ENCODE peak calls at places on chromosomes 6 and 20, in four cellular contexts. N, Q, P and B are unnamed samples.

GRCh38 chr6:37488464-37488863 is 11.2 kb downstream of the CCDC167 start:
- DNase-seq in P (no peak), Q (no peak), N (no peak), B (no peak)

GRCh38 chr6:37155394-37156312 is 14.3 kb upstream of the PIM1 start:
- DNase-seq in Q (no peak), N (no peak), P (peak), B (no peak)

GRCh38 chr6:32609391-32609730 is 19.7 kb upstream of the HLA-DRB1 start:
- DNase-seq in Q (no peak), N (no peak), P (no peak), B (no peak)

GRCh38 chr20:44961024-44961866 is 1.0 kb upstream of the TOMM34 start:
- DNase-seq in N (no peak), P (no peak), Q (no peak), B (no peak)

GRCh38 chr20:50286609-50287008 is 96.0 kb downstream of the CEBPB start:
- DNase-seq in N (peak), P (peak), Q (peak), B (no peak)

GRCh38 chr6:112307707-112308106 is 39.4 kb upstream of the RFPL4B start:
- DNase-seq in P (no peak), N (no peak), Q (no peak), B (no peak)

GRCh38 chr6:143840595-143840994 is 2.5 kb upstream of the LTV1 start:
- DNase-seq in Q (no peak), N (no peak), P (no peak), B (no peak)

GRCh38 chr6:56642366-56643261 is at the start of gene DST:
- DNase-seq in N (peak), P (no peak), Q (peak), B (peak)

GRCh38 chr6:42141603-42142117 is 760 bp downstream of the C6orf132 start:
- DNase-seq in P (no peak), N (no peak), Q (no peak), B (no peak)

GRCh38 chr6:22590423-22590822 is 21.1 kb downstream of the HDGFL1 start:
- DNase-seq in Q (no peak), N (no peak), P (no peak), B (peak)

GRCh38 chr6:42482126-42482525 is 30.4 kb upstream of the TRERF1 start:
- DNase-seq in P (no peak), N (no peak), Q (no peak), B (no peak)

GRCh38 chr6:170068496-170068895 is 222.4 kb downstream of the DLL1 start:
- DNase-seq in Q (no peak), P (peak), N (no peak), B (no peak)

GRCh38 chr6:12545837-12546658 is 170.5 kb upstream of the PHACTR1 start:
- DNase-seq in N (peak), Q (peak), P (no peak), B (no peak)

GRCh38 chr6:100512203-100512862 is 47.6 kb upstream of the SIM1 start:
- DNase-seq in Q (no peak), N (peak), P (no peak), B (peak)

GRCh38 chr6:25750911-25751310 is 3.6 kb upstream of the SLC17A4 start:
- DNase-seq in Q (no peak), P (no peak), N (no peak), B (no peak)

GRCh38 chr6:138493413-138493812 is 5.9 kb downstream of the NHSL1 start:
- DNase-seq in P (no peak), N (peak), Q (no peak), B (peak)

GRCh38 chr20:8646716-8647115 is 422.2 kb upstream of the PLCB4 start:
- DNase-seq in P (no peak), N (peak), Q (no peak), B (no peak)

GRCh38 chr20:29430531-29430930 is 1826.9 kb upstream of the DEFB115 start:
- DNase-seq in Q (no peak), P (no peak), N (no peak), B (no peak)

GRCh38 chr6:151148111-151148510 is 91.7 kb upstream of the AKAP12 start:
- DNase-seq in N (no peak), Q (no peak), P (no peak), B (no peak)

GRCh38 chr6:96923871-96924493 is 546 bp upstream of the KLHL32 start:
- DNase-seq in Q (no peak), P (no peak), N (peak), B (peak)

GRCh38 chr6:107600111-107600510 is 110.2 kb downstream of the SOBP start:
- DNase-seq in N (no peak), Q (no peak), P (no peak), B (peak)

GRCh38 chr6:169723991-169724553 is at the start of gene PHF10:
- DNase-seq in P (peak), N (peak), Q (no peak), B (peak)

GRCh38 chr6:158518196-158519127 is 41.4 kb upstream of the TMEM181 start:
- DNase-seq in Q (peak), P (no peak), N (peak), B (peak)

GRCh38 chr20:63750807-63751470 is 11.4 kb downstream of the SLC2A4RG start:
- DNase-seq in Q (no peak), P (no peak), N (no peak), B (no peak)

GRCh38 chr20:57849868-57850215 is 140.0 kb upstream of the PMEPA1 start:
- DNase-seq in P (peak), N (no peak), Q (no peak), B (no peak)

GRCh38 chr6:52995913-52996685 is 1.0 kb upstream of the GSTA4 start:
- DNase-seq in P (no peak), N (peak), Q (peak), B (peak)

GRCh38 chr20:10715035-10715434 is 41.2 kb upstream of the JAG1 start:
- DNase-seq in P (no peak), Q (peak), N (no peak), B (no peak)

GRCh38 chr6:19839237-19839546 is 2.0 kb downstream of the ID4 start:
- DNase-seq in N (no peak), Q (no peak), P (no peak), B (no peak)

GRCh38 chr6:35737413-35738211 is 780 bp downstream of the ARMC12 start:
- DNase-seq in N (peak), Q (peak), P (no peak), B (peak)

GRCh38 chr6:38987503-38987902 is 61.1 kb upstream of the GLP1R start:
- DNase-seq in N (no peak), Q (no peak), P (no peak), B (no peak)

GRCh38 chr20:12821249-12821648 is 187.5 kb upstream of the SPTLC3 start:
- DNase-seq in Q (no peak), N (no peak), P (no peak), B (no peak)

GRCh38 chr6:155495011-155495768 is 39.6 kb upstream of the NOX3 start:
- DNase-seq in N (peak), P (peak), Q (no peak), B (peak)

GRCh38 chr20:50982372-50982771 is 23.8 kb downstream of the MOCS3 start:
- DNase-seq in N (peak), Q (peak), P (no peak), B (no peak)

GRCh38 chr6:4967301-4968030 is 36.4 kb downstream of the RPP40 start:
- DNase-seq in Q (no peak), N (peak), P (no peak), B (no peak)

GRCh38 chr6:9112548-9112947 is 677.2 kb upstream of the SLC35B3 start:
- DNase-seq in Q (no peak), P (no peak), N (no peak), B (no peak)

GRCh38 chr6:14652536-14652935 is 535.0 kb downstream of the CD83 start:
- DNase-seq in P (no peak), N (no peak), Q (no peak), B (no peak)

GRCh38 chr6:157481189-157481864 is 100.3 kb downstream of the ZDHHC14 start:
- DNase-seq in Q (no peak), N (no peak), P (no peak), B (no peak)

GRCh38 chr6:132683543-132683942 is 24.6 kb upstream of the TAAR1 start:
- DNase-seq in P (no peak), Q (no peak), N (peak), B (no peak)